ENCODE peak calls at places on chromosomes 13 and 19, in five cellular contexts. T, O, M, Z and Q are unnamed samples.

GRCh38 chr19:55457683-55458457 is 3.6 kb downstream of the ISOC2 start:
- DNase-seq in O (no peak), Z (no peak), T (no peak), M (no peak), Q (no peak)

GRCh38 chr19:5216141-5216847 is 124.3 kb downstream of the PTPRS start:
- DNase-seq in M (no peak), T (no peak), Z (no peak), O (no peak), Q (no peak)

GRCh38 chr19:46963093-46963734 is 56.4 kb upstream of the NPAS1 start:
- DNase-seq in T (no peak), M (no peak), Z (no peak), O (no peak), Q (no peak)

GRCh38 chr19:15702590-15702930 is 25.3 kb upstream of the OR10H2 start:
- DNase-seq in Z (no peak), M (peak; percentile 31), T (peak; percentile 16), O (no peak), Q (peak; percentile 83)

GRCh38 chr19:40805258-40805868 is 6.4 kb downstream of the EGLN2 start:
- DNase-seq in O (no peak), T (no peak), M (no peak), Z (no peak), Q (no peak)

GRCh38 chr13:39776439-39776838 is 121.0 kb downstream of the COG6 start:
- DNase-seq in Z (no peak), O (no peak), T (no peak), M (no peak), Q (no peak)

GRCh38 chr13:42364613-42365000 is 92.7 kb downstream of the AKAP11 start:
- DNase-seq in Z (no peak), T (no peak), O (no peak), M (no peak), Q (no peak)

GRCh38 chr19:1407662-1408299 is 395 bp downstream of the DAZAP1 start:
- DNase-seq in Z (no peak), O (no peak), M (no peak), T (no peak), Q (peak; percentile 23)

GRCh38 chr13:61095885-61096284 is 319.8 kb downstream of the PCDH20 start:
- DNase-seq in O (no peak), M (no peak), T (no peak), Z (no peak), Q (no peak)

GRCh38 chr13:75715598-75716523 is 79.7 kb downstream of the LMO7 start:
- DNase-seq in T (no peak), M (no peak), Z (no peak), O (no peak), Q (no peak)

GRCh38 chr13:27510082-27510481 is 59.7 kb upstream of the MTIF3 start:
- DNase-seq in Z (no peak), T (no peak), M (no peak), O (no peak), Q (peak; percentile 9)

GRCh38 chr19:36775768-36776167 is 3.2 kb upstream of the ZNF850 start:
- DNase-seq in O (no peak), T (no peak), Z (peak; percentile 75), M (no peak), Q (no peak)

GRCh38 chr13:26075498-26075897 is 23.7 kb upstream of the SHISA2 start:
- DNase-seq in Z (no peak), M (no peak), T (no peak), O (no peak), Q (no peak)

GRCh38 chr19:45791744-45792481 is 732 bp downstream of the DMWD start:
- DNase-seq in M (no peak), Z (no peak), O (no peak), T (no peak), Q (no peak)

GRCh38 chr13:20142019-20142926 is 18.6 kb downstream of the GJA3 start:
- DNase-seq in Z (no peak), T (no peak), M (peak; percentile 48), O (no peak), Q (no peak)

DNA sequence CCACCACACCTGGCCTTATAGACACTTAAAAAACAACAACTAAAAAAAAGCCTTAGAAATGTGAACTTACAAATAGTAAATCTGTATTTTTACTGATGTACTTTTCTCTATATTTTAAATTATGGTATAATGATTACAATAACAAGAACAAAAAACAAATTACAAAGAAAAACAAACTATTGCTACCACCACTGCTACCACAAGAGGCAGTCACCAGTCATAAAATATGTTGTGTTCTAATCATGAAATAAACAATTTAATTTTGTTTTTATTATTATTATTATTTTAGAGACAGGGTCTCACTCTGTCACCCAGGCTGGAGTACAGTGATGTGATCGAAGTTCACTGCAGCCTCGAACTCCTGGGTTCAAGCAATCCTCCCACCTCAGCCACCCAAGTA is 72.2 kb downstream of the DIAPH3 start:
- DNase-seq in T (no peak), M (no peak), O (no peak), Z (no peak), Q (no peak)
- TF ChIP-seq CTCF in T (no peak), M (peak; percentile 23), O (no peak), Z (no peak), Q (no peak)

GRCh38 chr19:7366701-7367420 is 18.1 kb downstream of the ARHGEF18 start:
- DNase-seq in Z (no peak), O (peak; percentile 41), M (no peak), T (peak; percentile 62), Q (peak; percentile 71)
- TF ChIP-seq MAX in Z (no peak), O (no peak), M (no peak), T (no peak), Q (no peak)

DNA sequence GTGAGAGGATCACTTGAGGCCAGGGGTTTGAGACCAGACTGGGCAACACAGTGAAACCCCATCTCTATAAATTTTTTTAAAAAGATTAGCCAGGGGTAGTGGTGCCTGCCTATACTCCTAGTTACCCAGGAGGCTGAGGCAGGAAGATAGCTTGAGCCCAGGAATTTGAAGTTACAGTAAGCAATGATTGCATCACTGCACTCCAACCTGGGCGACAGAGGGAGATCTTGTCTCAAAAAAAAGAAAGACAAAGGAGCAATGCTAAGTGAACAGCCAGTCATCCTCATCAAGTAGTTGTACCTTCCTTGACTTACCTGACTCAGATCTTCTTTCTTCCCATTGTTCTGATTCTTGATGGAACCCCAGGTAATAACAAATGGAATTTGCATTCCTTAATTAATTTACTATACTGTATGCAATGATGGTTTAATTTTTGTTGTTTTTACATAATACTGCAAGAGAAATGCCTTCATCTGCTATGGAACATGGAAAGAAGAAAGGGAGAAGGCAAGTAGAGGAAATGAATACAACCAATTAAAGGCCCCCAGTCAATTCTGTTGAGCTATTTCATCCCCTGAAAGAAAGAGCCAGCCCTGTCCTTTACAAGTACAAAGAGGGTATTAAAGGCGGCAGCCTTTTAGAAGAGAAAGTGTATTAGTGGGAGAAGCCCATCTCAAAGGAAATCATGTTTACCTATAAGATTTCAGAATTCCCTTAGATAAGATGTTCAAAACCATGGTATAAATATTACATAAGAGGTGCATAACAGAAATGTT is 316.7 kb downstream of the DIAPH3 start:
- DNase-seq in M (no peak), O (no peak), Z (no peak), T (no peak), Q (no peak)
- TF ChIP-seq CTCF in M (no peak), O (no peak), Z (no peak), T (no peak), Q (no peak)

GRCh38 chr13:103469771-103470170 is 403.6 kb upstream of the SLC10A2 start:
- DNase-seq in M (no peak), T (no peak), Z (no peak), O (no peak), Q (no peak)
- TF ChIP-seq MAX in M (no peak), T (no peak), Z (no peak), O (no peak), Q (no peak)

GRCh38 chr19:6692027-6692426 is 22.1 kb upstream of the TNFSF14 start:
- DNase-seq in T (no peak), Z (no peak), O (no peak), M (no peak), Q (no peak)
- TF ChIP-seq CTCF in T (no peak), Z (no peak), O (no peak), M (no peak), Q (no peak)

GRCh38 chr13:92197669-92198068 is 799.2 kb downstream of the GPC5 start:
- DNase-seq in M (no peak), Z (no peak), O (no peak), T (no peak), Q (no peak)
- TF ChIP-seq MAX in M (no peak), Z (no peak), O (no peak), T (no peak), Q (no peak)